ENCODE peak calls at places on chromosomes 5 and 9, in seven cellular contexts. T is foreskin fibroblast; S is activated T-cell treated with anti-CD3 and anti-CD28 coated beads, Interleukin-2, amount 50 U/mL, for 24 hours; Z is stimulated activated CD4-positive, alpha-beta T cell treated with anti-CD3 and anti-CD28 coated beads, Interleukin-1b, Interleukin-23, amount 100 ng/mL, for 24 hours; O is WTC11; B is COLO829; U is NCI-H69. L is an unnamed sample.

GRCh38 chr5:139061856-139062255 is 136.3 kb downstream of the SIL1 start:
- DNase-seq in T (no peak), S (no peak), Z (no peak), O (no peak), B (no peak), U (peak), L (no peak)

GRCh38 chr5:130985776-130986175 is 179.3 kb downstream of the HINT1 start:
- DNase-seq in T (no peak), S (no peak), Z (no peak), O (no peak), B (no peak), U (no peak), L (no peak)

GRCh38 chr9:89529243-89530030 is 31.5 kb upstream of the SEMA4D start:
- DNase-seq in T (no peak), S (peak), Z (no peak), O (no peak), B (no peak), U (no peak), L (no peak)

GRCh38 chr5:95449460-95449859 is 58.3 kb downstream of the FAM81B start:
- DNase-seq in T (no peak), S (no peak), Z (no peak), O (no peak), B (no peak), U (peak), L (no peak)

GRCh38 chr5:3033033-3033755 is 281.7 kb upstream of the IRX2 start:
- DNase-seq in T (no peak), S (no peak), Z (no peak), O (no peak), B (no peak), U (no peak), L (no peak)

GRCh38 chr5:88883566-88884434 is 816 bp upstream of the MEF2C start:
- DNase-seq in T (peak), S (peak), Z (no peak), O (peak), B (peak), U (peak), L (peak)

GRCh38 chr5:143497749-143498148 is 94.3 kb upstream of the NR3C1 start:
- DNase-seq in T (no peak), S (no peak), Z (no peak), O (no peak), B (no peak), U (no peak), L (no peak)

GRCh38 chr9:78932849-78933627 is 636.1 kb downstream of the PSAT1 start:
- DNase-seq in T (peak), S (no peak), Z (no peak), O (no peak), B (peak), U (peak), L (peak)

GRCh38 chr5:145396888-145397287 is 438.3 kb downstream of the PRELID2 start:
- DNase-seq in T (no peak), S (no peak), Z (no peak), O (no peak), B (no peak), U (no peak), L (no peak)

GRCh38 chr9:25716220-25716872 is 38.1 kb upstream of the TUSC1 start:
- DNase-seq in T (no peak), S (no peak), Z (no peak), O (peak), B (peak), U (peak), L (peak)

GRCh38 chr9:3857673-3858072 is 331.9 kb upstream of the RFX3 start:
- DNase-seq in T (peak), S (no peak), Z (no peak), O (no peak), B (no peak), U (no peak), L (peak)

GRCh38 chr5:113397046-113397445 is 37.7 kb downstream of the TSSK1B start:
- DNase-seq in T (peak), S (no peak), Z (no peak), O (no peak), B (no peak), U (no peak), L (no peak)

GRCh38 chr9:106277931-106278330 is 583.6 kb downstream of the TMEM38B start:
- DNase-seq in T (no peak), S (no peak), Z (no peak), O (no peak), B (peak), U (no peak), L (no peak)

GRCh38 chr9:113313276-113313675 is 10.1 kb upstream of the RNF183 start:
- DNase-seq in T (no peak), S (no peak), Z (no peak), O (no peak), B (no peak), U (peak), L (no peak)

GRCh38 chr9:99635032-99635431 is 186.7 kb upstream of the NR4A3 start:
- DNase-seq in T (no peak), S (no peak), Z (no peak), O (no peak), B (no peak), U (no peak), L (no peak)

GRCh38 chr5:158637039-158637438 is 462.7 kb downstream of the EBF1 start:
- DNase-seq in T (no peak), S (no peak), Z (no peak), O (no peak), B (no peak), U (no peak), L (no peak)

GRCh38 chr5:99122976-99123375 is 194.2 kb upstream of the CHD1 start:
- DNase-seq in T (no peak), S (no peak), Z (no peak), O (no peak), B (no peak), U (no peak), L (no peak)

GRCh38 chr9:73118898-73119554 is 32.6 kb upstream of the ANXA1 start:
- DNase-seq in T (peak), S (no peak), Z (no peak), O (no peak), B (peak), U (no peak), L (peak)

GRCh38 chr9:36207546-36208012 is 16.9 kb downstream of the CLTA start:
- DNase-seq in T (no peak), S (no peak), Z (no peak), O (no peak), B (no peak), U (no peak), L (no peak)

GRCh38 chr5:75089137-75089536 is 36.8 kb upstream of the GCNT4 start:
- DNase-seq in T (no peak), S (no peak), Z (no peak), O (no peak), B (no peak), U (no peak), L (no peak)

GRCh38 chr5:107790671-107791070 is 119.9 kb upstream of the EFNA5 start:
- DNase-seq in T (no peak), S (no peak), Z (no peak), O (no peak), B (no peak), U (no peak), L (no peak)

GRCh38 chr9:105457560-105458294 is 9.9 kb downstream of the FSD1L start:
- DNase-seq in T (no peak), S (no peak), Z (no peak), O (no peak), B (no peak), U (no peak), L (no peak)